ENCODE peak calls at places on chromosome 14, in ten cellular contexts. C is fibroblast of the conjunctiva; A is PC-9; M is SK-N-SH; P is left lung; L is activated B cell treated with CpG ODN at 0.5 μM for 24 hours; T is activated CD8-positive, alpha-beta T cell treated with anti-CD3 and anti-CD28 coated beads for 36 hours; U is RCC 7860; N is activated CD4-positive, alpha-beta T cell treated with anti-CD3 and anti-CD28 coated beads, Interleukin-2, amount 50 U/mL, for 1 hour; W is NCI-H2029. H is an unnamed sample.

GRCh38 chr14:90658541-90658967 is 157.7 kb downstream of the TTC7B start:
- DNase-seq in C (no peak), A (peak), M (no peak), P (peak), L (no peak), T (peak), U (peak), N (no peak), W (no peak), H (peak)

GRCh38 chr14:22791302-22791701 is 23.9 kb downstream of the SLC7A7 start:
- DNase-seq in C (peak), A (no peak), M (no peak), P (no peak), L (no peak), T (no peak), U (peak), N (no peak), W (no peak), H (peak)

GRCh38 chr14:88299865-88300264 is 23.2 kb downstream of the KCNK10 start:
- DNase-seq in C (no peak), A (no peak), M (no peak), P (no peak), L (no peak), T (no peak), U (no peak), N (no peak), W (no peak), H (peak)

GRCh38 chr14:67607646-67608045 is 7.6 kb upstream of the PIGH start:
- DNase-seq in C (no peak), A (no peak), M (no peak), P (no peak), L (no peak), T (no peak), U (no peak), N (no peak), W (no peak), H (no peak)

GRCh38 chr14:56659964-56660551 is 80.5 kb downstream of the TMEM260 start:
- DNase-seq in C (peak), A (peak), M (peak), P (no peak), L (no peak), T (no peak), U (peak), N (no peak), W (peak), H (no peak)

GRCh38 chr14:52266179-52266578 is 1.3 kb upstream of the PTGDR start:
- DNase-seq in C (peak), A (no peak), M (no peak), P (no peak), L (no peak), T (no peak), U (no peak), N (no peak), W (no peak), H (no peak)

GRCh38 chr14:70714055-70714550 is 72.4 kb downstream of the TTC9 start:
- DNase-seq in C (peak), A (peak), M (peak), P (no peak), L (peak), T (peak), U (peak), N (peak), W (peak), H (no peak)

GRCh38 chr14:51939727-51940126 is 49.6 kb upstream of the RTRAF start:
- DNase-seq in C (peak), A (no peak), M (no peak), P (no peak), L (no peak), T (no peak), U (no peak), N (no peak), W (no peak), H (no peak)

GRCh38 chr14:91138511-91139359 is 24.9 kb downstream of the DGLUCY start:
- DNase-seq in C (no peak), A (no peak), M (no peak), P (no peak), L (no peak), T (peak), U (no peak), N (peak), W (no peak), H (no peak)

GRCh38 chr14:20652996-20653975 is 11.8 kb upstream of the OR6S1 start:
- DNase-seq in C (peak), A (no peak), M (no peak), P (no peak), L (no peak), T (peak), U (peak), N (peak), W (no peak), H (no peak)

GRCh38 chr14:104355101-104355691 is 216.8 kb downstream of the KIF26A start:
- DNase-seq in C (no peak), A (no peak), M (no peak), P (peak), L (no peak), T (no peak), U (no peak), N (no peak), W (no peak), H (peak)

GRCh38 chr14:89267656-89268055 is 149.4 kb downstream of the FOXN3 start:
- DNase-seq in C (no peak), A (no peak), M (no peak), P (no peak), L (no peak), T (no peak), U (no peak), N (no peak), W (no peak), H (no peak)

GRCh38 chr14:68906439-68906838 is 72.7 kb downstream of the ACTN1 start:
- DNase-seq in C (no peak), A (no peak), M (no peak), P (no peak), L (no peak), T (no peak), U (no peak), N (no peak), W (no peak), H (no peak)

GRCh38 chr14:23512156-23512555 is 39.4 kb downstream of the ZFHX2 start:
- DNase-seq in C (no peak), A (no peak), M (peak), P (no peak), L (no peak), T (peak), U (no peak), N (peak), W (peak), H (no peak)

GRCh38 chr14:55152052-55152753 is 23.2 kb downstream of the LGALS3 start:
- DNase-seq in C (no peak), A (no peak), M (no peak), P (no peak), L (no peak), T (no peak), U (no peak), N (no peak), W (no peak), H (no peak)

GRCh38 chr14:96852823-96853422 is 55.7 kb downstream of the VRK1 start:
- DNase-seq in C (peak), A (peak), M (peak), P (no peak), L (no peak), T (no peak), U (no peak), N (no peak), W (no peak), H (no peak)

GRCh38 chr14:21098134-21098891 is at the start of gene ZNF219:
- DNase-seq in C (peak), A (peak), M (peak), P (peak), L (peak), T (peak), U (no peak), N (no peak), W (peak), H (no peak)

GRCh38 chr14:32307881-32308582 is 21.1 kb upstream of the AKAP6 start:
- DNase-seq in C (no peak), A (no peak), M (no peak), P (no peak), L (no peak), T (no peak), U (no peak), N (no peak), W (peak), H (no peak)

GRCh38 chr14:68977741-68978549 is 1.2 kb downstream of the ACTN1 start:
- DNase-seq in C (peak), A (peak), M (peak), P (peak), L (peak), T (peak), U (peak), N (peak), W (no peak), H (peak)

GRCh38 chr14:70995671-70996070 is 88.4 kb downstream of the PCNX1 start:
- DNase-seq in C (no peak), A (no peak), M (no peak), P (no peak), L (no peak), T (no peak), U (no peak), N (no peak), W (no peak), H (no peak)

GRCh38 chr14:39576258-39576657 is 144.0 kb upstream of the FBXO33 start:
- DNase-seq in C (no peak), A (no peak), M (no peak), P (no peak), L (no peak), T (no peak), U (no peak), N (no peak), W (no peak), H (no peak)

GRCh38 chr14:90660865-90661570 is 155.2 kb downstream of the TTC7B start:
- DNase-seq in C (no peak), A (no peak), M (no peak), P (peak), L (no peak), T (no peak), U (no peak), N (no peak), W (peak), H (no peak)

GRCh38 chr14:49767473-49768300 is at the start of gene KLHDC2:
- DNase-seq in C (peak), A (peak), M (peak), P (peak), L (peak), T (peak), U (peak), N (peak), W (peak), H (peak)

GRCh38 chr14:74949859-74950572 is 5.4 kb downstream of the PGF start:
- DNase-seq in C (no peak), A (no peak), M (no peak), P (no peak), L (no peak), T (no peak), U (no peak), N (no peak), W (no peak), H (no peak)

GRCh38 chr14:72744416-72745120 is 149.3 kb downstream of the DPF3 start:
- DNase-seq in C (no peak), A (no peak), M (no peak), P (no peak), L (no peak), T (no peak), U (no peak), N (no peak), W (no peak), H (no peak)

GRCh38 chr14:20679907-20680306 is 4.5 kb upstream of the RNASE4 start:
- DNase-seq in C (peak), A (peak), M (peak), P (no peak), L (no peak), T (peak), U (no peak), N (no peak), W (no peak), H (no peak)

GRCh38 chr14:31781578-31781977 is 220.4 kb downstream of the NUBPL start:
- DNase-seq in C (no peak), A (no peak), M (no peak), P (no peak), L (no peak), T (no peak), U (no peak), N (no peak), W (no peak), H (no peak)

GRCh38 chr14:102726191-102726949 is 50.9 kb upstream of the TRAF3 start:
- DNase-seq in C (no peak), A (no peak), M (no peak), P (no peak), L (no peak), T (no peak), U (no peak), N (no peak), W (peak), H (no peak)

GRCh38 chr14:56036353-56036752 is 81.9 kb upstream of the PELI2 start:
- DNase-seq in C (no peak), A (no peak), M (no peak), P (no peak), L (no peak), T (no peak), U (no peak), N (no peak), W (no peak), H (no peak)

GRCh38 chr14:68042002-68042401 is 222.4 kb downstream of the RAD51B start:
- DNase-seq in C (no peak), A (no peak), M (no peak), P (no peak), L (no peak), T (no peak), U (no peak), N (no peak), W (no peak), H (no peak)

GRCh38 chr14:44846232-44846824 is 115.4 kb downstream of the KLHL28 start:
- DNase-seq in C (peak), A (no peak), M (peak), P (no peak), L (no peak), T (peak), U (peak), N (no peak), W (peak), H (no peak)

GRCh38 chr14:72665259-72665658 is 228.6 kb downstream of the DPF3 start:
- DNase-seq in C (peak), A (no peak), M (no peak), P (no peak), L (no peak), T (no peak), U (peak), N (no peak), W (no peak), H (no peak)

GRCh38 chr14:95098984-95099599 is 58.2 kb downstream of the DICER1 start:
- DNase-seq in C (peak), A (no peak), M (peak), P (peak), L (no peak), T (peak), U (no peak), N (peak), W (peak), H (no peak)

GRCh38 chr14:72332054-72332453 is 399.8 kb downstream of the RGS6 start:
- DNase-seq in C (no peak), A (no peak), M (no peak), P (no peak), L (no peak), T (no peak), U (no peak), N (no peak), W (no peak), H (no peak)

GRCh38 chr14:31968107-31968810 is 108.8 kb upstream of the ARHGAP5 start:
- DNase-seq in C (no peak), A (no peak), M (no peak), P (no peak), L (no peak), T (no peak), U (peak), N (no peak), W (no peak), H (no peak)

GRCh38 chr14:35895256-35895655 is 69.1 kb downstream of the BRMS1L start:
- DNase-seq in C (no peak), A (no peak), M (no peak), P (no peak), L (no peak), T (no peak), U (no peak), N (no peak), W (no peak), H (no peak)

GRCh38 chr14:74919421-74920165 is 3.5 kb downstream of the RPS6KL1 start:
- DNase-seq in C (no peak), A (no peak), M (no peak), P (no peak), L (no peak), T (no peak), U (peak), N (no peak), W (no peak), H (no peak)

GRCh38 chr14:91325211-91325610 is 80.7 kb upstream of the GPR68 start:
- DNase-seq in C (no peak), A (no peak), M (no peak), P (no peak), L (no peak), T (peak), U (no peak), N (no peak), W (no peak), H (no peak)

GRCh38 chr14:32824195-32824594 is 114.5 kb upstream of the NPAS3 start:
- DNase-seq in C (no peak), A (no peak), M (no peak), P (no peak), L (no peak), T (no peak), U (no peak), N (no peak), W (no peak), H (no peak)

H was measured in CD14-positive monocyte.